ENCODE peak calls at places on chromosomes 11 and 22, in seven cellular contexts. S is epithelial cell of esophagus, X is brain microvascular endothelial cell, N is tibial artery, Z is GM23338, Y is astrocyte, Q is lower leg skin. A is an unnamed sample.

GRCh38 chr11:32884770-32885384 is 7.7 kb upstream of the QSER1 start:
- DNase-seq in Y (no peak), N (no peak), Q (no peak), S (peak), X (peak), Z (peak), A (no peak)

GRCh38 chr11:3925513-3925912 is 70.0 kb downstream of the STIM1 start:
- DNase-seq in X (no peak), S (no peak), Y (no peak), Z (no peak), N (no peak), Q (no peak), A (no peak)

GRCh38 chr11:28090052-28090749 is 17.8 kb downstream of the KIF18A start:
- DNase-seq in S (peak), Y (peak), N (no peak), Q (no peak), Z (no peak), X (no peak), A (peak)

GRCh38 chr11:8658210-8658968 is 24.1 kb downstream of the TRIM66 start:
- DNase-seq in S (no peak), X (no peak), Q (no peak), Y (no peak), N (no peak), Z (peak), A (no peak)

GRCh38 chr11:24592342-24592741 is 95.5 kb downstream of the LUZP2 start:
- DNase-seq in X (no peak), N (no peak), Q (no peak), S (no peak), Z (no peak), Y (peak), A (no peak)

GRCh38 chr11:31218847-31219246 is 150.7 kb downstream of the DCDC1 start:
- DNase-seq in S (peak), Z (no peak), X (no peak), N (no peak), Y (no peak), Q (no peak), A (no peak)

GRCh38 chr22:44357962-44358553 is 45.3 kb upstream of the SHISAL1 start:
- DNase-seq in Y (peak), N (no peak), X (no peak), Z (no peak), S (no peak), Q (peak), A (no peak)

GRCh38 chr11:47229161-47229560 is 14.4 kb downstream of the DDB2 start:
- DNase-seq in N (no peak), S (no peak), X (no peak), Z (no peak), Q (no peak), Y (no peak), A (no peak)

GRCh38 chr11:35210886-35211546 is 72.0 kb downstream of the CD44 start:
- DNase-seq in Z (no peak), X (no peak), Y (no peak), Q (no peak), N (no peak), S (no peak), A (no peak)

GRCh38 chr11:94147433-94147845 is 18.8 kb downstream of the PANX1 start:
- DNase-seq in X (no peak), Y (no peak), Z (no peak), Q (no peak), N (no peak), S (no peak), A (no peak)

GRCh38 chr22:23781065-23781464 is 5.7 kb upstream of the SMARCB1 start:
- DNase-seq in Q (no peak), N (no peak), S (no peak), Y (no peak), Z (no peak), X (no peak), A (no peak)

GRCh38 chr22:35363571-35364086 is 17.3 kb upstream of the HMOX1 start:
- DNase-seq in N (no peak), S (no peak), Q (no peak), X (no peak), Y (no peak), Z (no peak), A (no peak)

GRCh38 chr22:26446808-26447515 is 17.9 kb downstream of the ASPHD2 start:
- DNase-seq in Z (no peak), Y (no peak), N (peak), X (no peak), S (no peak), Q (peak), A (no peak)

GRCh38 chr11:125165111-125165663 is 636 bp downstream of the PKNOX2 start:
- DNase-seq in N (peak), S (peak), Z (peak), X (no peak), Y (peak), Q (peak), A (peak)

GRCh38 chr11:6632116-6633073 is 13.2 kb upstream of the TPP1 start:
- DNase-seq in Z (no peak), S (no peak), N (peak), Y (no peak), Q (peak), X (no peak), A (no peak)

GRCh38 chr11:102451693-102452460 is 688 bp downstream of the TMEM123 start:
- DNase-seq in N (peak), Q (peak), S (peak), Z (peak), Y (peak), X (peak), A (no peak)

GRCh38 chr11:69919659-69920499 is 100.7 kb upstream of the FGF3 start:
- DNase-seq in N (peak), X (no peak), Z (no peak), Q (peak), S (no peak), Y (no peak), A (no peak)

GRCh38 chr11:44275961-44276550 is 33.9 kb downstream of the ALX4 start:
- DNase-seq in N (peak), S (no peak), Q (peak), Y (no peak), X (no peak), Z (no peak), A (no peak)

GRCh38 chr22:30561402-30562154 is 12.9 kb downstream of the GAL3ST1 start:
- DNase-seq in Y (no peak), N (no peak), X (no peak), S (no peak), Q (no peak), Z (peak), A (no peak)

GRCh38 chr11:118682372-118682771 is 2.9 kb upstream of the TREH start:
- DNase-seq in S (no peak), Q (no peak), N (peak), Y (no peak), Z (no peak), X (no peak), A (no peak)

GRCh38 chr11:19080579-19080993 is 20.1 kb upstream of the MRGPRX2 start:
- DNase-seq in S (peak), X (no peak), Z (no peak), N (no peak), Y (peak), Q (no peak), A (peak)

GRCh38 chr11:3959015-3959917 is 103.8 kb downstream of the STIM1 start:
- DNase-seq in N (no peak), X (peak), Y (peak), Q (no peak), S (peak), Z (peak), A (peak)

GRCh38 chr11:22192642-22193347 is at the start of gene ANO5:
- DNase-seq in S (peak), Y (peak), X (no peak), Q (peak), N (peak), Z (peak), A (no peak)

GRCh38 chr11:60130496-60130895 is 42.0 kb downstream of the MS4A2 start:
- DNase-seq in Q (no peak), S (peak), X (peak), Z (peak), N (no peak), Y (no peak), A (no peak)

GRCh38 chr11:43899094-43899493 is 18.5 kb downstream of the ALKBH3 start:
- DNase-seq in Y (no peak), N (no peak), Q (no peak), S (no peak), Z (no peak), X (no peak), A (no peak)

GRCh38 chr11:12841946-12842630 is 167.0 kb upstream of the RASSF10 start:
- DNase-seq in Q (no peak), S (peak), X (peak), Y (peak), Z (peak), N (no peak), A (peak)

GRCh38 chr22:17112491-17113042 is 8.6 kb downstream of the TMEM121B start:
- DNase-seq in N (no peak), Q (no peak), Z (no peak), S (no peak), Y (no peak), X (no peak), A (no peak)

GRCh38 chr22:41963453-41964105 is 5.7 kb upstream of the SEPTIN3 start:
- DNase-seq in Y (peak), S (no peak), X (no peak), N (no peak), Z (no peak), Q (no peak), A (no peak)

GRCh38 chr11:82682003-82682751 is 51.5 kb downstream of the FAM181B start:
- DNase-seq in X (peak), N (no peak), Q (no peak), S (peak), Z (peak), Y (peak), A (peak)

GRCh38 chr11:44464741-44465140 is 100.7 kb upstream of the CD82 start:
- DNase-seq in Q (no peak), S (peak), Y (no peak), Z (peak), X (no peak), N (no peak), A (no peak)

GRCh38 chr11:67353317-67354313 is at the start of gene POLD4:
- DNase-seq in Q (peak), X (peak), S (peak), N (peak), Y (peak), Z (peak), A (peak)

GRCh38 chr11:67354314-67355022 is 1.1 kb upstream of the POLD4 start:
- DNase-seq in Z (no peak), S (peak), Y (peak), N (peak), Q (peak), X (peak), A (peak)

GRCh38 chr11:67355794-67356550 is 2.6 kb upstream of the POLD4 start:
- DNase-seq in S (no peak), N (no peak), X (no peak), Z (no peak), Y (no peak), Q (no peak), A (no peak)

GRCh38 chr11:67356551-67356866 is 3.2 kb upstream of the POLD4 start:
- DNase-seq in S (no peak), X (no peak), Q (no peak), N (no peak), Y (no peak), Z (no peak), A (no peak)

GRCh38 chr11:67355023-67355793 is 1.9 kb upstream of the POLD4 start:
- DNase-seq in S (no peak), Y (no peak), X (no peak), Q (no peak), Z (no peak), N (peak), A (peak)
- H3K4me3 ChIP-seq in S (no peak), Y (no peak), X (no peak), Q (no peak), Z (no peak), N (peak), A (no peak)

GRCh38 chr11:841981-842369 is 354 bp downstream of the POLR2L start:
- DNase-seq in N (no peak), Y (no peak), Z (no peak), Q (no peak), S (no peak), X (no peak), A (no peak)

GRCh38 chr11:844693-845644 is 2.3 kb downstream of the TSPAN4 start:
- DNase-seq in Y (peak), S (peak), N (peak), Z (peak), X (no peak), Q (peak), A (peak)

GRCh38 chr11:843818-844692 is 1.4 kb downstream of the TSPAN4 start:
- DNase-seq in Z (peak), Y (peak), X (peak), N (peak), Q (peak), S (peak), A (peak)

GRCh38 chr11:842370-843002 is at the start of the genes POLR2L and TSPAN4:
- DNase-seq in X (peak), N (peak), Q (peak), Y (peak), Z (peak), S (peak), A (peak)

GRCh38 chr11:843086-843704 is 543 bp downstream of the TSPAN4 start:
- DNase-seq in Z (no peak), X (no peak), Q (no peak), N (no peak), Y (no peak), S (no peak), A (no peak)
- TF ChIP-seq CTCF in Z (no peak), X (no peak), Q (no peak), N (no peak), Y (no peak), S (no peak), A (no peak)

GRCh38 chr11:123188508-123189165 is 6.4 kb downstream of the CLMP start:
- DNase-seq in X (peak), N (no peak), S (no peak), Q (peak), Y (peak), Z (no peak), A (peak)
- H3K4me3 ChIP-seq in X (peak), N (no peak), S (no peak), Q (no peak), Y (peak), Z (no peak), A (peak)

GRCh38 chr11:92216789-92217188 is 7.8 kb upstream of the FAT3 start:
- DNase-seq in Y (no peak), Z (peak), Q (no peak), X (no peak), N (no peak), S (peak), A (no peak)

GRCh38 chr11:92212530-92212929 is 12.1 kb upstream of the FAT3 start:
- DNase-seq in Q (no peak), N (no peak), Z (no peak), Y (no peak), X (no peak), S (no peak), A (no peak)

GRCh38 chr11:92206441-92206840 is 18.2 kb upstream of the FAT3 start:
- DNase-seq in N (no peak), Q (no peak), X (no peak), Y (no peak), Z (no peak), S (no peak), A (no peak)

DNA sequence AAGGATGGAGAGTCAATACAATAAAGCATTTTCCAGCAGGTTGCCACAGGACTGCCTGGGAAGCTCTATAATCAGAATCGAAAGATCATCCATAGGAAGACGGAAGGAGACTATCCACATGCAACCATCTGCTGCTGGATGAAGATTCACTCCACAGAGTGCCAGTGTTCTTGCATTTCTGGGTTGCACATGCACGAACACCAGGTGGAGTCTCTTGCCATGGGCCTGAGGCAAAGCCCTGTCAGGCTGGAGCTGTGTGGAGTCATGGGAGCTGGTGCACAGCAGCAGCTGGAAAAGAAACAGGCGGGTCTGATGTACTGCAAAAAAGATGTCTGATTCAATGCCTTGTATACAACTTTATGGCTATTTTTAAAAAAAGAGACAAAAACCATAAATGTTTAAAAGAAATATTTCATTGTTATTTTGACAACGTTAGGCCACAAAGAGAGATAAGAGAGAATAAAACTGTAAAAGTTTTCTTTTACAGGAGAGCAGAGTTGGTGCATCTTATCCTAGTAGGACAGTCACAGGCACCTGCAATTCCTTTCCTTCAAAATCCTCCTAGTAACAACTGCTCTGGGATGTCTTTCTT is 12.9 kb upstream of the FAT3 start:
- DNase-seq in N (peak), S (peak), X (peak), Q (no peak), Z (peak), Y (peak), A (no peak)
- TF ChIP-seq CTCF in N (peak), S (peak), X (peak), Q (no peak), Z (peak), Y (peak), A (peak)

DNA sequence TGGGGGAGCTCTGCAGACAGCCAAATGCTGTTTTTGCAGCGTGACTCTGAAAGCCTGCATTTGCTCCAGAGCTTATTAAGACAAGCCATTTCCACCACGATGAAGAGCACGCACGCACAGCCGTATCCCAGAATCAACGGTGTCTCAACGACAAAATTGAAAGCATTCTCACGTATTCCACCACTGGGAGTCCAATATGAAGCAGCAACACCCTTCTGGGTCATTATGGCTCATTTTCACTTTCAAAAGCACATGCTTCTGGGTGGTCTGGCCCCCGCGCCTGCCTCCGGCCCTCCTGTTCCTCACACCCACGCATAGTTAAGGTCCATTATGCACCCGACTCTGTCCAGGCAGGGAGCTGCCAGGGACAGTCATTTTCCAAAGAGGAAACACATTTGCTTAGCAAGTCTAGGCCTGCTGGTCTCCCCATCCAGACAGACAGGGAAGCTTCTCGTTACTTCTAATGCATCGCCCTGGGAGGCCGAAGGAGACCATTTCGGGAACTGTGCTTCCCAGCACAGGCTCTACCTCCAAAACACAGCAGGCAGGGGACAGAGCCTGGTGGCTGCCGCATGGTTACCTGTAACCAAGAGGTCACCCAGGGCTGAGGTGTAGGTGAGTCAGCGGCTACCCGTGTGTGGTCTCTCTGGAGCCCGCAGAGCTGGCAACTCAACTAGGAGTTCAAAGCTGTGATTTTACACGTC is 87.0 kb upstream of the SHANK2 start:
- DNase-seq in Z (no peak), Y (no peak), X (no peak), N (peak), S (peak), Q (peak), A (peak)
- H3K4me3 ChIP-seq in Z (no peak), Y (no peak), X (no peak), N (peak), S (no peak), Q (no peak), A (no peak)

GRCh38 chr11:15748107-15748506 is 608.2 kb downstream of the SOX6 start:
- DNase-seq in Q (no peak), Y (no peak), N (no peak), S (no peak), Z (no peak), X (no peak), A (no peak)
- TF ChIP-seq CTCF in Q (no peak), Y (no peak), N (no peak), S (no peak), Z (no peak), X (no peak), A (no peak)